ENCODE peak calls at places on chromosomes 11 and 22, in six cellular contexts. One of them, this sample, is unnamed.

GRCh38 chr11:78391424-78391823 is 26.2 kb downstream of the GAB2 start:
- DNase-seq in stimulated activated CD4-positive, alpha-beta T cell treated with anti-CD3 and anti-CD28 coated beads, Interleukin-15, amount 100 ng/mL, for 24 hours: no peak
- DNase-seq in WERI-Rb-1: no peak
- DNase-seq in putamen: no peak
- DNase-seq in HFFc6: no peak
- DNase-seq in midbrain: no peak
- DNase-seq in this sample: no peak

GRCh38 chr11:35905901-35906661 is 37.8 kb upstream of the LDLRAD3 start:
- DNase-seq in stimulated activated CD4-positive, alpha-beta T cell treated with anti-CD3 and anti-CD28 coated beads, Interleukin-15, amount 100 ng/mL, for 24 hours: no peak
- DNase-seq in WERI-Rb-1: no peak
- DNase-seq in putamen: peak
- DNase-seq in HFFc6: no peak
- DNase-seq in midbrain: peak
- DNase-seq in this sample: no peak

GRCh38 chr22:24516301-24516737 is 21.2 kb downstream of the UPB1 start:
- DNase-seq in stimulated activated CD4-positive, alpha-beta T cell treated with anti-CD3 and anti-CD28 coated beads, Interleukin-15, amount 100 ng/mL, for 24 hours: no peak
- DNase-seq in WERI-Rb-1: no peak
- DNase-seq in putamen: no peak
- DNase-seq in HFFc6: peak
- DNase-seq in midbrain: no peak
- DNase-seq in this sample: no peak

GRCh38 chr11:10490398-10491232 is 35.6 kb downstream of the AMPD3 start:
- DNase-seq in stimulated activated CD4-positive, alpha-beta T cell treated with anti-CD3 and anti-CD28 coated beads, Interleukin-15, amount 100 ng/mL, for 24 hours: no peak
- DNase-seq in WERI-Rb-1: no peak
- DNase-seq in putamen: peak
- DNase-seq in HFFc6: peak
- DNase-seq in midbrain: peak
- DNase-seq in this sample: peak

GRCh38 chr11:119175493-119176077 is 7.1 kb downstream of the NLRX1 start:
- DNase-seq in stimulated activated CD4-positive, alpha-beta T cell treated with anti-CD3 and anti-CD28 coated beads, Interleukin-15, amount 100 ng/mL, for 24 hours: no peak
- DNase-seq in WERI-Rb-1: peak
- DNase-seq in putamen: no peak
- DNase-seq in HFFc6: peak
- DNase-seq in midbrain: no peak
- DNase-seq in this sample: no peak

GRCh38 chr11:32478277-32478731 is 43.0 kb upstream of the WT1 start:
- DNase-seq in stimulated activated CD4-positive, alpha-beta T cell treated with anti-CD3 and anti-CD28 coated beads, Interleukin-15, amount 100 ng/mL, for 24 hours: no peak
- DNase-seq in WERI-Rb-1: no peak
- DNase-seq in putamen: no peak
- DNase-seq in HFFc6: no peak
- DNase-seq in midbrain: no peak
- DNase-seq in this sample: no peak

GRCh38 chr11:45412521-45412920 is 126.4 kb upstream of the SYT13 start:
- DNase-seq in stimulated activated CD4-positive, alpha-beta T cell treated with anti-CD3 and anti-CD28 coated beads, Interleukin-15, amount 100 ng/mL, for 24 hours: no peak
- DNase-seq in WERI-Rb-1: no peak
- DNase-seq in putamen: no peak
- DNase-seq in HFFc6: no peak
- DNase-seq in midbrain: no peak
- DNase-seq in this sample: no peak

GRCh38 chr11:45805305-45806071 is 539 bp downstream of the SLC35C1 start:
- DNase-seq in stimulated activated CD4-positive, alpha-beta T cell treated with anti-CD3 and anti-CD28 coated beads, Interleukin-15, amount 100 ng/mL, for 24 hours: no peak
- DNase-seq in WERI-Rb-1: peak
- DNase-seq in putamen: no peak
- DNase-seq in HFFc6: peak
- DNase-seq in midbrain: no peak
- DNase-seq in this sample: peak

GRCh38 chr11:30429550-30429949 is 106.6 kb downstream of the ARL14EP start:
- DNase-seq in stimulated activated CD4-positive, alpha-beta T cell treated with anti-CD3 and anti-CD28 coated beads, Interleukin-15, amount 100 ng/mL, for 24 hours: no peak
- DNase-seq in WERI-Rb-1: no peak
- DNase-seq in putamen: no peak
- DNase-seq in HFFc6: no peak
- DNase-seq in midbrain: no peak
- DNase-seq in this sample: no peak

GRCh38 chr11:35526370-35526792 is 965 bp upstream of the PAMR1 start:
- DNase-seq in stimulated activated CD4-positive, alpha-beta T cell treated with anti-CD3 and anti-CD28 coated beads, Interleukin-15, amount 100 ng/mL, for 24 hours: no peak
- DNase-seq in WERI-Rb-1: no peak
- DNase-seq in putamen: no peak
- DNase-seq in HFFc6: peak
- DNase-seq in midbrain: peak
- DNase-seq in this sample: no peak

GRCh38 chr22:36009085-36009484 is 19.5 kb downstream of the RBFOX2 start:
- DNase-seq in stimulated activated CD4-positive, alpha-beta T cell treated with anti-CD3 and anti-CD28 coated beads, Interleukin-15, amount 100 ng/mL, for 24 hours: no peak
- DNase-seq in WERI-Rb-1: no peak
- DNase-seq in putamen: no peak
- DNase-seq in HFFc6: peak
- DNase-seq in midbrain: no peak
- DNase-seq in this sample: no peak

GRCh38 chr11:66985508-66986177 is 10.5 kb downstream of the C11orf86 start:
- DNase-seq in stimulated activated CD4-positive, alpha-beta T cell treated with anti-CD3 and anti-CD28 coated beads, Interleukin-15, amount 100 ng/mL, for 24 hours: no peak
- DNase-seq in WERI-Rb-1: no peak
- DNase-seq in putamen: no peak
- DNase-seq in HFFc6: no peak
- DNase-seq in midbrain: no peak
- DNase-seq in this sample: peak

GRCh38 chr11:46456676-46457432 is 65.3 kb upstream of the CHRM4 start:
- DNase-seq in stimulated activated CD4-positive, alpha-beta T cell treated with anti-CD3 and anti-CD28 coated beads, Interleukin-15, amount 100 ng/mL, for 24 hours: no peak
- DNase-seq in WERI-Rb-1: peak
- DNase-seq in putamen: peak
- DNase-seq in HFFc6: no peak
- DNase-seq in midbrain: no peak
- DNase-seq in this sample: no peak

GRCh38 chr11:110121204-110121603 is 28.0 kb downstream of the ZC3H12C start:
- DNase-seq in stimulated activated CD4-positive, alpha-beta T cell treated with anti-CD3 and anti-CD28 coated beads, Interleukin-15, amount 100 ng/mL, for 24 hours: no peak
- DNase-seq in WERI-Rb-1: no peak
- DNase-seq in putamen: no peak
- DNase-seq in HFFc6: peak
- DNase-seq in midbrain: no peak
- DNase-seq in this sample: no peak

GRCh38 chr11:13415201-13415600 is 47.8 kb downstream of the BTBD10 start:
- DNase-seq in stimulated activated CD4-positive, alpha-beta T cell treated with anti-CD3 and anti-CD28 coated beads, Interleukin-15, amount 100 ng/mL, for 24 hours: no peak
- DNase-seq in WERI-Rb-1: no peak
- DNase-seq in putamen: no peak
- DNase-seq in HFFc6: peak
- DNase-seq in midbrain: no peak
- DNase-seq in this sample: no peak

GRCh38 chr22:25930083-25930482 is 188.1 kb downstream of the MYO18B start:
- DNase-seq in stimulated activated CD4-positive, alpha-beta T cell treated with anti-CD3 and anti-CD28 coated beads, Interleukin-15, amount 100 ng/mL, for 24 hours: no peak
- DNase-seq in WERI-Rb-1: no peak
- DNase-seq in putamen: no peak
- DNase-seq in HFFc6: no peak
- DNase-seq in midbrain: no peak
- DNase-seq in this sample: no peak

GRCh38 chr22:37804502-37804885 is 3.2 kb upstream of the GCAT start:
- DNase-seq in stimulated activated CD4-positive, alpha-beta T cell treated with anti-CD3 and anti-CD28 coated beads, Interleukin-15, amount 100 ng/mL, for 24 hours: no peak
- DNase-seq in WERI-Rb-1: no peak
- DNase-seq in putamen: no peak
- DNase-seq in HFFc6: no peak
- DNase-seq in midbrain: no peak
- DNase-seq in this sample: no peak

GRCh38 chr22:23532756-23533155 is 47.3 kb downstream of the IGLL1 start:
- DNase-seq in stimulated activated CD4-positive, alpha-beta T cell treated with anti-CD3 and anti-CD28 coated beads, Interleukin-15, amount 100 ng/mL, for 24 hours: no peak
- DNase-seq in WERI-Rb-1: no peak
- DNase-seq in putamen: no peak
- DNase-seq in HFFc6: no peak
- DNase-seq in midbrain: no peak
- DNase-seq in this sample: no peak

GRCh38 chr11:33444835-33445594 is 187.8 kb downstream of the HIPK3 start:
- DNase-seq in stimulated activated CD4-positive, alpha-beta T cell treated with anti-CD3 and anti-CD28 coated beads, Interleukin-15, amount 100 ng/mL, for 24 hours: no peak
- DNase-seq in WERI-Rb-1: no peak
- DNase-seq in putamen: peak
- DNase-seq in HFFc6: no peak
- DNase-seq in midbrain: no peak
- DNase-seq in this sample: no peak

GRCh38 chr22:32473388-32473952 is 1.1 kb upstream of the FBXO7 start:
- DNase-seq in stimulated activated CD4-positive, alpha-beta T cell treated with anti-CD3 and anti-CD28 coated beads, Interleukin-15, amount 100 ng/mL, for 24 hours: peak
- DNase-seq in WERI-Rb-1: peak
- DNase-seq in putamen: peak
- DNase-seq in HFFc6: peak
- DNase-seq in midbrain: peak
- DNase-seq in this sample: no peak

GRCh38 chr11:109859325-109859724 is 233.9 kb upstream of the ZC3H12C start:
- DNase-seq in stimulated activated CD4-positive, alpha-beta T cell treated with anti-CD3 and anti-CD28 coated beads, Interleukin-15, amount 100 ng/mL, for 24 hours: no peak
- DNase-seq in WERI-Rb-1: no peak
- DNase-seq in putamen: no peak
- DNase-seq in HFFc6: peak
- DNase-seq in midbrain: no peak
- DNase-seq in this sample: no peak

GRCh38 chr11:3830088-3830487 is 10.7 kb downstream of the RHOG start:
- DNase-seq in stimulated activated CD4-positive, alpha-beta T cell treated with anti-CD3 and anti-CD28 coated beads, Interleukin-15, amount 100 ng/mL, for 24 hours: no peak
- DNase-seq in WERI-Rb-1: no peak
- DNase-seq in putamen: no peak
- DNase-seq in HFFc6: no peak
- DNase-seq in midbrain: no peak
- DNase-seq in this sample: no peak

This sample was measured in left ventricle myocardium superior.